ENCODE peak calls at places on chromosomes 13 and 19, in nine cellular contexts. D is GM12892; S is uterus; J is NT2/D1; N is NAMALWA; M is activated T-helper 9 cell treated with anti-CD3 and anti-CD28 coated beads, Interleukin-2, amount 50 U/mL, for 16 hours; G is activated CD4-positive, alpha-beta T cell treated with anti-CD3 and anti-CD28 coated beads, Interleukin-2, amount 50 U/mL, for 48 hours; T is hypothalamus; W is ACHN. X is an unnamed sample.

GRCh38 chr13:112368883-112369282 is 7.3 kb upstream of the SPACA7 start:
- DNase-seq in D (no peak), S (no peak), J (no peak), N (no peak), M (no peak), G (no peak), T (no peak), W (no peak), X (no peak)

GRCh38 chr19:45906221-45906620 is 3.8 kb upstream of the MYPOP start:
- DNase-seq in D (no peak), S (no peak), J (no peak), N (no peak), M (no peak), G (no peak), T (no peak), W (no peak), X (no peak)

GRCh38 chr19:13074378-13074777 is 28.3 kb downstream of the LYL1 start:
- DNase-seq in D (no peak), S (peak; percentile 60), J (no peak), N (no peak), M (no peak), G (no peak), T (no peak), W (no peak), X (no peak)

GRCh38 chr19:5966215-5966614 is 11.7 kb downstream of the RANBP3 start:
- DNase-seq in D (no peak), S (peak; percentile 62), J (no peak), N (no peak), M (no peak), G (no peak), T (no peak), W (no peak), X (peak; percentile 62)

GRCh38 chr19:31220540-31220939 is 128.7 kb downstream of the TSHZ3 start:
- DNase-seq in D (no peak), S (no peak), J (peak; percentile 3), N (peak; percentile 65), M (no peak), G (no peak), T (no peak), W (peak; percentile 7), X (no peak)

GRCh38 chr19:46373573-46374359 is 26.9 kb downstream of the PPP5C start:
- DNase-seq in D (no peak), S (peak; percentile 54), J (peak; percentile 48), N (no peak), M (no peak), G (no peak), T (no peak), W (peak; percentile 92), X (no peak)

GRCh38 chr19:4334929-4335833 is 3.4 kb downstream of the STAP2 start:
- DNase-seq in D (no peak), S (no peak), J (no peak), N (no peak), M (no peak), G (no peak), T (no peak), W (no peak), X (no peak)

GRCh38 chr19:49565261-49565660 is 15.1 kb downstream of the NOSIP start:
- DNase-seq in D (no peak), S (no peak), J (no peak), N (no peak), M (no peak), G (no peak), T (no peak), W (no peak), X (no peak)

GRCh38 chr19:55257461-55258411 is 1.1 kb downstream of the PPP6R1 start:
- DNase-seq in D (no peak), S (peak; percentile 25), J (no peak), N (peak; percentile 56), M (no peak), G (peak; percentile 34), T (no peak), W (peak; percentile 21), X (peak; percentile 60)

GRCh38 chr19:10553087-10553667 is 9.5 kb downstream of the ATG4D start:
- DNase-seq in D (no peak), S (no peak), J (no peak), N (peak; percentile 79), M (no peak), G (no peak), T (no peak), W (no peak), X (no peak)

GRCh38 chr19:46617566-46618079 is 7.3 kb downstream of the PTGIR start:
- DNase-seq in D (no peak), S (no peak), J (no peak), N (no peak), M (no peak), G (no peak), T (no peak), W (no peak), X (no peak)

GRCh38 chr13:110291286-110291685 is 15.7 kb downstream of the COL4A1 start:
- DNase-seq in D (no peak), S (no peak), J (no peak), N (no peak), M (no peak), G (no peak), T (no peak), W (no peak), X (no peak)

GRCh38 chr19:46606019-46606418 is 4.9 kb downstream of the CALM3 start:
- DNase-seq in D (no peak), S (no peak), J (no peak), N (no peak), M (no peak), G (no peak), T (no peak), W (no peak), X (no peak)

GRCh38 chr19:15563931-15564330 is 51.1 kb upstream of the CYP4F8 start:
- DNase-seq in D (no peak), S (no peak), J (no peak), N (no peak), M (no peak), G (no peak), T (no peak), W (no peak), X (no peak)

GRCh38 chr19:56097776-56098175 is 23.3 kb downstream of the ZNF787 start:
- DNase-seq in D (no peak), S (no peak), J (no peak), N (no peak), M (no peak), G (no peak), T (no peak), W (no peak), X (no peak)

X was measured in hepatic stellate cell.